ENCODE peak calls at places on chromosomes 6 and 20, in four cellular contexts. W is HCT116, C is K562, I is HepG2. R is an unnamed sample.

GRCh38 chr6:45647341-45648138 is 269.8 kb upstream of the SUPT3H start:
- DNase-seq in W (no peak), C (no peak), I (no peak), R (no peak)

GRCh38 chr6:117976030-117976651 is 69.1 kb downstream of the SLC35F1 start:
- DNase-seq in W (peak), I (peak), C (peak), R (peak)

GRCh38 chr6:52497652-52498408 is 77.7 kb downstream of the EFHC1 start:
- DNase-seq in I (no peak), W (no peak), C (no peak), R (no peak)

GRCh38 chr20:9119776-9120175 is 50.9 kb downstream of the PLCB4 start:
- DNase-seq in C (no peak), I (no peak), W (no peak), R (no peak)

GRCh38 chr6:21219241-21219640 is 374.3 kb upstream of the SOX4 start:
- DNase-seq in I (no peak), C (no peak), W (no peak), R (no peak)

GRCh38 chr6:90860822-90861601 is 274.1 kb upstream of the MAP3K7 start:
- DNase-seq in I (peak), C (no peak), W (no peak), R (no peak)

GRCh38 chr20:11676618-11677289 is 240.9 kb upstream of the BTBD3 start:
- DNase-seq in I (peak), W (peak), C (peak), R (peak)

GRCh38 chr6:106390088-106390487 is 29.6 kb downstream of the CRYBG1 start:
- DNase-seq in C (no peak), W (no peak), I (no peak), R (no peak)

GRCh38 chr6:41767112-41767946 is 12.4 kb downstream of the FRS3 start:
- DNase-seq in I (peak), C (peak), W (no peak), R (no peak)

GRCh38 chr6:169472786-169473416 is 219.3 kb upstream of the THBS2 start:
- DNase-seq in I (no peak), W (no peak), C (no peak), R (no peak)

GRCh38 chr20:3471397-3472021 is 691 bp downstream of the ATRN start:
- DNase-seq in W (no peak), C (no peak), I (no peak), R (no peak)

GRCh38 chr6:167726043-167726442 is 100.7 kb upstream of the AFDN start:
- DNase-seq in I (no peak), C (no peak), W (no peak), R (no peak)

GRCh38 chr6:151242420-151242841 is 2.7 kb downstream of the AKAP12 start:
- DNase-seq in I (no peak), C (no peak), W (no peak), R (no peak)

GRCh38 chr6:11425876-11426275 is 111.7 kb upstream of the TMEM170B start:
- DNase-seq in C (no peak), I (no peak), W (no peak), R (no peak)

DNA sequence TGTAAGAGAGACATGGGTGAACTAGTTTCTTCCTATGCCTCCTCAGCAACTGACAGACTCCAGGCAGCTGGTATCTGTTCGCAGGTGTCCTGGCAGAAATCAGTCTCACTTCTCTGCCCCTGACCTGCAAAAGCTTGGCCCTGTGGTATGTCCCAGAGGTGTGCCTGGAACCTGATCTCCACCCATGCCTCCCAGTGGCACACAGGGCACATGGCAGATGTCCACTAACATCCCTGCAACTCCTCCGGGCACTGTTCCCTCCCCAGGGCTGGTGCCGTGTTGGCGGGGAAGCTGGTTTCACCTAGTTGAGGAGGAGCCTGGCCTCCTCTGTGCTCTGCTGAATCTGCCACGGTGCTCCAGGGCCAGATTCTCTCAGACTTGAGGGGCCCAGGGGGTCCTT is 123.3 kb upstream of the GGTLC1 start:
- DNase-seq in W (no peak), C (no peak), I (no peak), R (no peak)
- TF ChIP-seq REST in W (no peak), C (no peak), I (no peak), R (no peak)

GRCh38 chr20:41032243-41032642 is 3.6 kb downstream of the TOP1 start:
- DNase-seq in I (no peak), W (no peak), C (no peak), R (no peak)

GRCh38 chr20:41031243-41031619 is 2.6 kb downstream of the TOP1 start:
- DNase-seq in I (no peak), W (no peak), C (no peak), R (no peak)

GRCh38 chr20:41028359-41029149 is at the start of gene TOP1:
- DNase-seq in I (peak), W (peak), C (peak), R (peak)

GRCh38 chr20:41029150-41029872 is 689 bp downstream of the TOP1 start:
- DNase-seq in W (no peak), C (peak), I (no peak), R (no peak)

GRCh38 chr20:41030536-41031242 is 2.1 kb downstream of the TOP1 start:
- DNase-seq in C (no peak), W (no peak), I (peak), R (no peak)
- H3K4me3 ChIP-seq in C (peak), W (peak), I (peak), R (peak)

GRCh38 chr6:6512711-6513110 is 75.8 kb upstream of the LY86 start:
- DNase-seq in W (no peak), I (no peak), C (no peak), R (no peak)
- TF ChIP-seq TCF7L2 in W (no peak), I (no peak), C (no peak), R (no peak)

GRCh38 chr6:108559884-108560462 is 744 bp upstream of the FOXO3 start:
- DNase-seq in C (peak), W (no peak), I (peak), R (no peak)
- TF ChIP-seq REST in C (no peak), W (no peak), I (no peak), R (no peak)

GRCh38 chr20:61420781-61421180 is 168.7 kb downstream of the CDH4 start:
- DNase-seq in W (no peak), C (no peak), I (no peak), R (no peak)
- H3K4me3 ChIP-seq in W (no peak), C (no peak), I (no peak), R (no peak)